ENCODE peak calls at places on chromosomes 7 and 10, in four cellular contexts. O is GM12878, I is K562, C is WTC11. X is an unnamed sample.

GRCh38 chr10:52170776-52171175 is 143.3 kb upstream of the DKK1 start:
- DNase-seq in O (no peak), I (no peak), C (no peak), X (no peak)

GRCh38 chr10:110269641-110270318 is 34.9 kb downstream of the SMNDC1 start:
- DNase-seq in I (no peak), O (no peak), C (no peak), X (peak; percentile 59)

GRCh38 chr10:74518076-74518475 is 308.3 kb upstream of the KAT6B start:
- DNase-seq in C (no peak), I (no peak), O (no peak), X (no peak)

GRCh38 chr10:4557469-4557868 is 268.5 kb upstream of the AKR1E2 start:
- DNase-seq in O (no peak), I (no peak), C (no peak), X (no peak)

GRCh38 chr10:11331706-11332105 is 279.7 kb downstream of the USP6NL start:
- DNase-seq in C (no peak), O (no peak), I (no peak), X (no peak)

GRCh38 chr7:105581066-105581811 is at the start of gene EFCAB10:
- DNase-seq in O (no peak), I (no peak), C (peak; percentile 97), X (peak; percentile 75)

GRCh38 chr10:22505923-22506685 is 160.8 kb downstream of the SPAG6 start:
- DNase-seq in O (no peak), I (no peak), C (no peak), X (no peak)

GRCh38 chr10:33376976-33377657 is 42.6 kb upstream of the NRP1 start:
- DNase-seq in I (no peak), O (no peak), C (no peak), X (no peak)

GRCh38 chr10:4813496-4813895 is 12.5 kb upstream of the AKR1E2 start:
- DNase-seq in O (no peak), I (no peak), C (no peak), X (no peak)

GRCh38 chr10:3482200-3482993 is 302.6 kb downstream of the KLF6 start:
- DNase-seq in I (peak; percentile 44), O (peak; percentile 51), C (no peak), X (peak; percentile 30)

GRCh38 chr7:105578496-105578895 is 2.8 kb downstream of the EFCAB10 start:
- DNase-seq in C (no peak), I (no peak), O (no peak), X (no peak)

GRCh38 chr7:93622036-93622714 is 47.7 kb upstream of the CALCR start:
- DNase-seq in O (no peak), I (peak; percentile 35), C (peak; percentile 20), X (peak; percentile 20)

GRCh38 chr10:104028146-104028545 is 57.5 kb downstream of the COL17A1 start:
- DNase-seq in C (peak; percentile 52), O (no peak), I (no peak), X (peak; percentile 13)

GRCh38 chr7:28409716-28410627 is 2.3 kb upstream of the CREB5 start:
- DNase-seq in O (no peak), C (peak; percentile 64), I (no peak), X (no peak)

GRCh38 chr7:75880242-75880641 is 1.4 kb downstream of the RHBDD2 start:
- DNase-seq in C (no peak), I (no peak), O (no peak), X (no peak)

GRCh38 chr7:92830532-92831110 is 5.8 kb downstream of the CDK6 start:
- DNase-seq in O (no peak), I (no peak), C (no peak), X (no peak)

GRCh38 chr7:35727571-35727970 is 32.6 kb upstream of the HERPUD2 start:
- DNase-seq in I (no peak), O (no peak), C (no peak), X (no peak)
- TF ChIP-seq TCF7 in I (no peak), O (no peak), C (no peak), X (no peak)

GRCh38 chr7:151381333-151382078 is 28.3 kb downstream of the WDR86 start:
- DNase-seq in I (no peak), C (peak; percentile 74), O (no peak), X (no peak)
- TF ChIP-seq TCF7 in I (no peak), C (no peak), O (no peak), X (no peak)

GRCh38 chr10:113167702-113168101 is 217.7 kb downstream of the TCF7L2 start:
- DNase-seq in O (no peak), I (no peak), C (no peak), X (no peak)

GRCh38 chr10:113168560-113168959 is 218.5 kb downstream of the TCF7L2 start:
- DNase-seq in C (no peak), I (no peak), O (no peak), X (no peak)

GRCh38 chr10:113171662-113172061 is 221.6 kb downstream of the TCF7L2 start:
- DNase-seq in O (no peak), I (no peak), C (no peak), X (no peak)

GRCh38 chr10:113169111-113169510 is 219.1 kb downstream of the TCF7L2 start:
- DNase-seq in O (no peak), I (no peak), C (no peak), X (no peak)

DNA sequence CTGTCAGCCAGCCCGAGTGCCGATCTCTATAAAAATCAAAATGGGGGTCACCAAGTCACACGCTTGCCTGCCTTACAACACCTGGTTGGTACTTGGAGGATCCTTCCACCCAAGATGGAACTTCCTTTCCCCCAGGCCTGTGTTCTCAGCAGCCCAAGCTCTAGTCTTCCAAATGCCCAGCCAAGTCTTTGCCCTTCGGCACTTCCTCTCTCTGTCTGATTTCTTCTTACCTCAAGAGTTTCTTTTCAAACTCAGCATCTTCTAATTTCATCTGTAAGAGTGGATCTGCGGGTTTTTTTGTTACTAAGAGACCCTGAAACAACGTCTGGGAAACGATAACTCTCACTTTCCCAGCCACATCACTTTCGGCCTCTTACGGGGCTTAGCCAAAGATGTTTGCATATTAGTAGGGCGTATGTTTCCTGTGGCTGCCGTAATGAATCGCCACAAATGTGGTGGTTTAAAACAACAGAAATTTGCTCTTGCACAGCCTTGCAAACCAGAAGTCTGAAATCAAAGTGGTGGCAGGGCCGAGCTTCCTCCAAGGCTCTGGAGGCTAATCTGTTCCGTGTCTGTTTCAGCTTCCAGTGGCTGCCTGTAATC is 219.9 kb downstream of the TCF7L2 start:
- DNase-seq in I (no peak), O (peak; percentile 62), C (no peak), X (no peak)
- TF ChIP-seq TCF7 in I (no peak), O (no peak), C (no peak), X (no peak)

GRCh38 chr10:6089334-6090219 is 743 bp downstream of the RBM17 start:
- DNase-seq in C (peak; percentile 51), O (no peak), I (no peak), X (peak; percentile 48)

GRCh38 chr10:6091630-6092029 is 2.8 kb downstream of the RBM17 start:
- DNase-seq in I (no peak), O (no peak), C (no peak), X (no peak)

GRCh38 chr10:6095810-6096209 is 7.0 kb downstream of the RBM17 start:
- DNase-seq in I (no peak), C (no peak), O (no peak), X (no peak)

GRCh38 chr10:6088721-6089333 is at the start of gene RBM17:
- DNase-seq in C (peak; percentile 98), I (peak; percentile 93), O (peak; percentile 82), X (peak; percentile 88)

GRCh38 chr10:6092731-6093130 is 3.9 kb downstream of the RBM17 start:
- DNase-seq in C (no peak), I (no peak), O (no peak), X (no peak)
- TF ChIP-seq TCF7 in C (no peak), I (no peak), O (no peak), X (no peak)

GRCh38 chr7:77453531-77453930 is 37.4 kb upstream of the GSAP start:
- DNase-seq in C (no peak), O (no peak), I (no peak), X (no peak)

GRCh38 chr7:77454802-77455201 is 38.7 kb upstream of the GSAP start:
- DNase-seq in I (no peak), C (no peak), O (no peak), X (no peak)

GRCh38 chr7:77450613-77451012 is 34.5 kb upstream of the GSAP start:
- DNase-seq in O (no peak), I (no peak), C (no peak), X (peak; percentile 78)

GRCh38 chr7:77447616-77448015 is 31.5 kb upstream of the GSAP start:
- DNase-seq in I (no peak), C (no peak), O (no peak), X (no peak)

DNA sequence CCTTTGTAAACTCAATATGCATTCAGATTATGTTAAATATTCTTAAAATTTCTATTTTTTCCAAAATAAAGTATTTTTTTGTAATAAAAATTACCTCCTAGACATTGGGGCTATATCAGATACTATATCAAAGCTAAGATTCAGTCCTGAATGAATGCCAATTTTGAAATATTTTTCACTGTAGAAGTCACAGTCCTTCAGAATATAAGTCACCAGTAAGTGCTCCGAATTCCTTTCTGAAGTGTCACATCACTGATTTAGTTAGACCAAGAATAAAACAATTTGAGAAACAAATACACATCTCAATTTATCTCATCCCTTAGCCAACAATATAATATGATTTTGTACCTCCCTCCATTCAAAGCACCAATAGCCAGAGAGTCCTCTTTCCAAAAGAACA is 33.9 kb upstream of the GSAP start:
- DNase-seq in I (no peak), C (no peak), O (no peak), X (no peak)
- TF ChIP-seq TCF7 in I (no peak), C (no peak), O (no peak), X (no peak)

X was measured in HepG2.